ENCODE peak calls at places on chromosome 13, in seven cellular contexts. Y is endothelial cell of umbilical vein; I is cardiac muscle cell; R is CD4-positive, alpha-beta memory T cell; Q is kidney; K is lower leg skin; D is cardiac fibroblast. J is an unnamed sample.

GRCh38 chr13:112992931-112993700 is 24.1 kb downstream of the MCF2L start:
- DNase-seq in Q (no peak), I (no peak), Y (no peak), R (no peak), D (no peak), K (no peak), J (no peak)

GRCh38 chr13:74134777-74135305 is 637 bp upstream of the KLF12 start:
- DNase-seq in K (peak), I (no peak), Q (peak), R (peak), Y (no peak), D (peak), J (no peak)

GRCh38 chr13:76936736-76937135 is 11.6 kb upstream of the ACOD1 start:
- DNase-seq in Q (no peak), K (no peak), I (no peak), D (no peak), R (no peak), Y (no peak), J (peak)

GRCh38 chr13:51759240-51759639 is 44.7 kb downstream of the DHRS12 start:
- DNase-seq in D (no peak), Q (no peak), Y (no peak), R (no peak), K (no peak), I (no peak), J (no peak)

GRCh38 chr13:44809152-44809551 is 180.1 kb downstream of the NUFIP1 start:
- DNase-seq in R (no peak), D (no peak), Q (no peak), I (no peak), K (peak), Y (no peak), J (no peak)

GRCh38 chr13:33446821-33447481 is 161.4 kb upstream of the STARD13 start:
- DNase-seq in Y (no peak), R (no peak), I (no peak), K (no peak), D (no peak), Q (no peak), J (peak)

GRCh38 chr13:87147076-87147475 is 524.1 kb upstream of the SLITRK5 start:
- DNase-seq in K (no peak), Y (no peak), D (no peak), I (peak), R (no peak), Q (no peak), J (peak)

GRCh38 chr13:47886314-47886713 is 114.8 kb downstream of the SUCLA2 start:
- DNase-seq in I (no peak), D (peak), Q (no peak), Y (no peak), R (no peak), K (no peak), J (no peak)

GRCh38 chr13:26721251-26721939 is 39.2 kb downstream of the GPR12 start:
- DNase-seq in Q (no peak), I (no peak), K (peak), D (no peak), Y (no peak), R (peak), J (no peak)

GRCh38 chr13:47146136-47146535 is 249.3 kb upstream of the HTR2A start:
- DNase-seq in Y (no peak), I (peak), Q (no peak), D (peak), R (no peak), K (no peak), J (peak)

GRCh38 chr13:32947886-32948285 is 68.3 kb upstream of the KL start:
- DNase-seq in I (no peak), R (no peak), D (no peak), K (no peak), Q (no peak), Y (no peak), J (no peak)

GRCh38 chr13:43564941-43565340 is 221.8 kb downstream of the ENOX1 start:
- DNase-seq in K (no peak), I (no peak), Y (no peak), Q (no peak), R (no peak), D (no peak), J (no peak)

GRCh38 chr13:74442751-74443150 is 308.5 kb upstream of the KLF12 start:
- DNase-seq in I (no peak), D (no peak), R (no peak), K (no peak), Q (no peak), Y (no peak), J (no peak)

GRCh38 chr13:85619321-85619720 is 179.9 kb downstream of the SLITRK6 start:
- DNase-seq in D (no peak), R (no peak), K (no peak), Q (no peak), I (no peak), Y (no peak), J (no peak)

GRCh38 chr13:79589605-79590511 is 108.9 kb downstream of the NDFIP2 start:
- DNase-seq in R (no peak), K (no peak), Y (no peak), D (peak), Q (no peak), I (peak), J (peak)

GRCh38 chr13:75762967-75763366 is 126.8 kb downstream of the LMO7 start:
- DNase-seq in R (no peak), K (no peak), D (no peak), Q (no peak), Y (peak), I (no peak), J (no peak)

GRCh38 chr13:77583551-77583950 is 48.0 kb downstream of the SCEL start:
- DNase-seq in Q (no peak), R (no peak), Y (no peak), I (no peak), D (no peak), K (no peak), J (no peak)

GRCh38 chr13:46354143-46355087 is 32.6 kb downstream of the RUBCNL start:
- DNase-seq in D (peak), K (no peak), Y (peak), Q (no peak), I (peak), R (peak), J (peak)

GRCh38 chr13:53513199-53513598 is 484.6 kb downstream of the OLFM4 start:
- DNase-seq in I (no peak), Q (no peak), Y (no peak), D (no peak), R (no peak), K (no peak), J (no peak)

GRCh38 chr13:27403252-27403678 is 21.2 kb upstream of the GTF3A start:
- DNase-seq in D (peak), Y (no peak), R (no peak), Q (no peak), K (no peak), I (peak), J (peak)

GRCh38 chr13:93318538-93318937 is 91.9 kb downstream of the GPC6 start:
- DNase-seq in D (peak), R (no peak), Y (no peak), I (peak), K (no peak), Q (no peak), J (no peak)

GRCh38 chr13:107574517-107575215 is 640.7 kb downstream of the LIG4 start:
- DNase-seq in Y (peak), Q (no peak), K (no peak), I (peak), D (peak), R (no peak), J (no peak)

GRCh38 chr13:22945321-22946226 is 235.2 kb upstream of the SGCG start:
- DNase-seq in K (peak), R (no peak), I (no peak), D (no peak), Y (no peak), Q (no peak), J (no peak)

GRCh38 chr13:19597523-19597922 is 35.9 kb upstream of the MPHOSPH8 start:
- DNase-seq in Y (no peak), I (peak), K (no peak), R (no peak), D (no peak), Q (no peak), J (peak)

GRCh38 chr13:73708393-73708985 is 425.7 kb downstream of the KLF12 start:
- DNase-seq in R (peak), I (peak), Q (no peak), Y (peak), K (no peak), D (peak), J (peak)

GRCh38 chr13:21683034-21683733 is 12.3 kb downstream of the FGF9 start:
- DNase-seq in Y (no peak), Q (peak), I (no peak), K (no peak), R (no peak), D (no peak), J (peak)

GRCh38 chr13:76472916-76473315 is 413.3 kb downstream of the KCTD12 start:
- DNase-seq in K (no peak), Y (peak), I (no peak), Q (no peak), D (no peak), R (no peak), J (no peak)

GRCh38 chr13:76836311-76836710 is 49.9 kb downstream of the KCTD12 start:
- DNase-seq in Q (no peak), D (peak), I (peak), R (no peak), K (no peak), Y (no peak), J (peak)

GRCh38 chr13:96958286-96958891 is 35.9 kb downstream of the OXGR1 start:
- DNase-seq in R (no peak), I (peak), Y (peak), D (peak), Q (no peak), K (no peak), J (peak)

GRCh38 chr13:60627071-60627686 is 230.2 kb downstream of the TDRD3 start:
- DNase-seq in Q (no peak), K (no peak), I (peak), D (peak), Y (peak), R (no peak), J (peak)

GRCh38 chr13:45314822-45315221 is 26.2 kb downstream of the TPT1 start:
- DNase-seq in R (no peak), Q (no peak), D (no peak), I (no peak), Y (no peak), K (peak), J (no peak)

GRCh38 chr13:64471916-64472315 is 2758.2 kb downstream of the PCDH9 start:
- DNase-seq in D (peak), I (peak), K (no peak), Y (peak), R (no peak), Q (no peak), J (peak)

GRCh38 chr13:36736119-36736726 is 62.4 kb downstream of the SERTM1 start:
- DNase-seq in I (peak), D (peak), Q (no peak), K (no peak), R (peak), Y (peak), J (peak)

GRCh38 chr13:80921971-80922370 is 581.0 kb upstream of the SPRY2 start:
- DNase-seq in I (peak), K (no peak), Y (no peak), R (no peak), Q (no peak), D (no peak), J (no peak)

GRCh38 chr13:40344270-40345148 is 321.9 kb downstream of the FOXO1 start:
- DNase-seq in I (peak), Q (no peak), R (no peak), K (no peak), D (peak), Y (no peak), J (no peak)

GRCh38 chr13:47480121-47480520 is 521.0 kb downstream of the SUCLA2 start:
- DNase-seq in Q (no peak), I (peak), R (no peak), K (no peak), D (peak), Y (no peak), J (peak)

DNA sequence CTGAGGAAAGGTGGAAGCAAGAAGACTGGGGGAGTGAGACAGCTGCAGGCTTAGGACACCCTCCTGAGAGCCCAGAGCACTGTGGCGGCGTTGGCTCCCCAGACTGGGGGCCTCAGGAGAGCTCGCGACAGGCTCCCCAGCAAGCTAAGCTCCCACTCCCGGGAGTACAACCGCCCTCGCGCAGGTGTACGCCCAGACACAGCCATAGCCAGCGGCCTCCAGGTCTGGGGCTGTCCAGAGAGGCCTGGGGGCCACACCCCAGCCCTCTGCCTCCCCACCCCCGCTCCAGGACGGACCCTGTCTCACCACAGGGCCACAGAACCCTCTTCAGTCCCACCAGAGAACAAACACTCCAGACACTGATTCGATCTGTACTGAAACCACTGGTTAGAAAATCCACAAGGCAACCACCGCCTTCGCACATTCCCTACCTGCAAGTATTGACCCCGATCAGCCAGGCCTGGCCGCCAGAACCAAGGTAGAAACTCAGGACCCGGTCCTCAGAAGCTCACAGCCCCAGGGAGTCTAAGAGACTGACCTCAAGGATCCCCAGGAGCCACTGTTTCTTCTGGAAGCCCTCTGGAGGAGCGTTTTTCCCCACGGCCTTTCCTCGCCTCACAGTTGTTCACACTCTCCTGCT is 16.3 kb downstream of the ZIC5 start:
- DNase-seq in R (no peak), I (no peak), D (no peak), Q (no peak), K (no peak), Y (no peak), J (no peak)
- H3K4me3 ChIP-seq in R (no peak), I (no peak), D (no peak), Q (no peak), K (no peak), Y (no peak), J (no peak)

GRCh38 chr13:103356226-103356864 is 290.1 kb upstream of the SLC10A2 start:
- DNase-seq in R (no peak), K (no peak), Q (no peak), Y (no peak), I (no peak), D (no peak), J (no peak)

GRCh38 chr13:103354189-103354588 is 288.0 kb upstream of the SLC10A2 start:
- DNase-seq in Q (no peak), K (no peak), I (no peak), R (no peak), Y (no peak), D (no peak), J (no peak)

GRCh38 chr13:103350147-103350546 is 283.9 kb upstream of the SLC10A2 start:
- DNase-seq in K (no peak), Q (no peak), Y (no peak), D (no peak), I (no peak), R (no peak), J (no peak)

GRCh38 chr13:103349664-103350063 is 283.4 kb upstream of the SLC10A2 start:
- DNase-seq in Q (no peak), K (no peak), R (no peak), D (no peak), I (no peak), Y (no peak), J (no peak)

DNA sequence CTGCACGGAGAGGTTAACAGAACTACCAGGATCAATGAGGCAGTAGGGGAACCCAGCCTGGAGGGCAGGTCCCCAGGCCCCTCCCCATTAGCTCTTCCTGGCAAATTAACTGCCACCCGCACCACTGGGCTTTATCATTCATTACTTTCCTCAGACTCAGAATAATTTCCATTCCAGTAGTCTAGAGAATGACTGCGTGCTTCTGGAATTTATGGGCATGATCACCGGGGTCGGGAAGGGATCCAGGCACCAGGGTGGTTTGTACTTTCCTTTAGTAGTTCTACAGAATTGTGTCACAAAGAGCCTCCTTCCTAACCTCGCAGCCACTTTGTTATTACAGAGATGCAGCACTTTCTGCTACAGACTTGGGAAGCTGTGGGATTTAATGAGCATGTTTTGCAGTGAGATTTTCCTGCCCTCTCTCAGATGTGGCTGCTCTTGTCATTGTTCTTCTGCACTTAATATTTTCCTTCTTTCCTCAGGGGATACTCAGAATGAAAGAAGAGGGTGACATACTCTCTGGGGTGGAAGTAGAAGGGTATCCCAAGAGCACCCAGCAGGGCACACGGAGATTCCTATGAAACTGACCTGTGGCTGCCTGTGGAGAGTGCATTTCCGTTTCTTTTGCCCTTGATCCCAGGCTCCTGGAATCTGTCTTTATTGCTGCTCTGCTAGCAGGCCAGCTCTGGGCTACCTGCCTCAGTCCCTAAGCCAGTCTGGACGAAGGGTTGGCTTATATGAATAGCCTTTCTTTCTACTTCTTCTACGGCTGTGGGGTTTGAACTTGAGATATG is 285.0 kb upstream of the SLC10A2 start:
- DNase-seq in K (no peak), Y (no peak), Q (no peak), R (no peak), I (peak), D (peak), J (no peak)
- H3K4me3 ChIP-seq in K (no peak), Y (no peak), Q (no peak), R (no peak), I (no peak), D (no peak), J (no peak)

DNA sequence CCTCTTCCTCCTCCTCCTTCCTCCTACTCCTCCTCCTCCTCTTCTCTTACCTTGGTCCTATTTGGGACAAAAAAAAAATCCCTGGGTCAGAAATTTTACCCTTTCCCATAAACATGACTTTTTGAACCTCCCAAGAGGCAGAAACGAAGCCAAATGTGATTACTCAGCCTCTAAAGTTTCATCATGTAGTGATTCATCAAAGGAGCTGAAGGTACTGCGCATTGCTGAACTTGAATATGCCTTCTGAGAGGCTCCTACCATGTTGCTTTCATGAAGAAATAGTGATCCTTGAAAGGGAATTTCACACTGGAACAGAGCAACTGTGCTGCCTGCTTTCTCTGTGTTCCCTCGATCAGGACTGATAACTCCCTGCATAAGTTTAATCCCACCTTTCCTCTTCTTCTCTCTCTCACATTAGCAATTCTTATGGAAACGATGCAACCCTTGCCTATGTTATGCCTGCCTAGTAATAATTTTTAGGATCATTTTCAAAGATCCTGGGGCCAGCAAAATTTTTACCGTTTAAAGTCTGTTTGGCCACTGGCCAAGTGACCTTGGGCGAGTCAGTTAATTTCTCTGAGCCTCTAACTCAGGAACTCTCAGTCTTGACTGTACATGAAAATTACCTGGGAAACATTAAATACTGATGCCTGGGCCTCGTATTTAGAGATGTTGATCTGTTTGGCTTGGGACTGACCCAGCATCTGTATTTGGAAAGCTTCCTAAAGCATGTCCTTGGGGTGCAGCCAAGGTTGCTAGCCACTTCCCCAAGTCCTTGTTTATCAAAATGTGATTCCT is 149.5 kb downstream of the DCT start:
- DNase-seq in Y (peak), D (peak), R (no peak), K (no peak), Q (no peak), I (peak), J (peak)
- H3K4me3 ChIP-seq in Y (no peak), D (no peak), R (no peak), K (no peak), Q (no peak), I (no peak), J (no peak)

DNA sequence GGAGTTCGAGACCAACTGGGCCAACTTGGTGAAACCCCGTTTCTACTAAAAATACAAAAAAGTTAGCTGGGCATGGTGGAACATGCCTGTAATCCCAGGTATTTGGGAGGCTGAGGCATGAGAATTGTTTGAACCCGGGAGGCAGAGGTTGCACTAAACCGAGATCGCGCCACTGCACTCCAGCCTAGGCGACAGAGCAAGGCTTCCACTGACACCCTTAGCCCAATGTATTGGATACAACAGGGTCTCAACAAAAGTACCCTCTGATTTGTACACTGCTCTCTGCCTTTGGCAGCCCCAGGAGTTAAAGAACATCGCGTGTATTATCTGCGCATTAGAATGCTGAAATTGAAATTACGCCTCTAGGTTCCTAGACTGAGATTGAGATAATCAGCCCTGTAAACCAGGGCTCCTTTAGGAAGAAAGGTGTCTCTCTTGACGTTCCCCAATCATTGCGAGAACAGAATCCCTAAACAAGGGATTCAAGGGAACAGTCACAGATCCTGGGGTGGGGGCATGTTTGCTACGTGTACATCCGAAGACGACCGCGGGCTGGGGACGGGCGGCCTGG is 21.9 kb downstream of the IPO5 start:
- DNase-seq in R (peak), Q (no peak), Y (no peak), D (no peak), I (no peak), K (no peak), J (no peak)
- H3K4me3 ChIP-seq in R (peak), Q (peak), Y (peak), D (peak), I (peak), K (peak), J (peak)

GRCh38 chr13:28820099-28821051 is at the start of gene MTUS2:
- DNase-seq in D (no peak), Q (no peak), Y (peak), K (no peak), R (peak), I (no peak), J (no peak)

GRCh38 chr13:28819748-28820098 is 416 bp upstream of the MTUS2 start:
- DNase-seq in D (peak), Q (no peak), I (peak), R (peak), K (no peak), Y (peak), J (peak)

GRCh38 chr13:28817204-28817603 is 2.9 kb upstream of the MTUS2 start:
- DNase-seq in R (no peak), Q (no peak), Y (no peak), D (no peak), K (no peak), I (no peak), J (no peak)

GRCh38 chr13:28822161-28822560 is 2.0 kb downstream of the MTUS2 start:
- DNase-seq in R (no peak), Q (no peak), I (no peak), D (no peak), K (no peak), Y (no peak), J (no peak)

GRCh38 chr13:28819046-28819747 is 942 bp upstream of the MTUS2 start:
- DNase-seq in Q (no peak), R (no peak), Y (peak), D (peak), I (peak), K (no peak), J (peak)
- H3K4me3 ChIP-seq in Q (no peak), R (no peak), Y (no peak), D (no peak), I (peak), K (no peak), J (peak)

GRCh38 chr13:66914155-66914554 is 316.0 kb downstream of the PCDH9 start:
- DNase-seq in Y (no peak), D (no peak), Q (no peak), K (no peak), R (no peak), I (no peak), J (no peak)
- H3K4me3 ChIP-seq in Y (no peak), D (no peak), Q (no peak), K (no peak), R (no peak), I (no peak), J (no peak)